ENCODE peak calls at places on chromosomes 5 and 9, in five cellular contexts. One of them, this sample, is unnamed.

GRCh38 chr9:121947683-121948300 is 145.3 kb downstream of the TTLL11 start:
- DNase-seq in WERI-Rb-1: no peak
- DNase-seq in GM12865: no peak
- DNase-seq in mammary epithelial cell: no peak
- DNase-seq in fibroblast of lung: no peak
- DNase-seq in this sample: no peak

GRCh38 chr5:69331528-69332445 is 814 bp downstream of the CCDC125 start:
- DNase-seq in fibroblast of lung: no peak
- DNase-seq in GM12865: peak; percentile 24
- DNase-seq in mammary epithelial cell: no peak
- DNase-seq in WERI-Rb-1: no peak
- DNase-seq in this sample: no peak

GRCh38 chr5:104421431-104421830 is 858.8 kb upstream of the NUDT12 start:
- DNase-seq in mammary epithelial cell: no peak
- DNase-seq in fibroblast of lung: no peak
- DNase-seq in GM12865: no peak
- DNase-seq in WERI-Rb-1: no peak
- DNase-seq in this sample: no peak

GRCh38 chr9:34332370-34332964 is 3.1 kb downstream of the NUDT2 start:
- DNase-seq in WERI-Rb-1: peak; percentile 17
- DNase-seq in fibroblast of lung: peak; percentile 39
- DNase-seq in GM12865: peak; percentile 39
- DNase-seq in mammary epithelial cell: peak; percentile 54
- DNase-seq in this sample: peak; percentile 62

GRCh38 chr9:113622600-113623400 is 159.3 kb downstream of the RGS3 start:
- DNase-seq in WERI-Rb-1: no peak
- DNase-seq in fibroblast of lung: peak; percentile 96
- DNase-seq in GM12865: peak; percentile 18
- DNase-seq in mammary epithelial cell: peak; percentile 90
- DNase-seq in this sample: peak; percentile 89

GRCh38 chr5:30539004-30539634 is 654.4 kb upstream of the CDH6 start:
- DNase-seq in fibroblast of lung: peak; percentile 73
- DNase-seq in GM12865: no peak
- DNase-seq in WERI-Rb-1: no peak
- DNase-seq in mammary epithelial cell: peak; percentile 3
- DNase-seq in this sample: no peak

GRCh38 chr5:122942164-122942914 is 94.2 kb downstream of the PPIC start:
- DNase-seq in WERI-Rb-1: peak; percentile 78
- DNase-seq in mammary epithelial cell: peak; percentile 10
- DNase-seq in fibroblast of lung: peak; percentile 72
- DNase-seq in GM12865: no peak
- DNase-seq in this sample: peak; percentile 11

GRCh38 chr9:129567842-129568559 is 52.9 kb downstream of the C9orf50 start:
- DNase-seq in GM12865: no peak
- DNase-seq in WERI-Rb-1: no peak
- DNase-seq in fibroblast of lung: peak; percentile 79
- DNase-seq in mammary epithelial cell: no peak
- DNase-seq in this sample: peak; percentile 87

GRCh38 chr9:121725008-121725795 is 73.8 kb downstream of the DAB2IP start:
- DNase-seq in fibroblast of lung: peak; percentile 99
- DNase-seq in GM12865: no peak
- DNase-seq in WERI-Rb-1: no peak
- DNase-seq in mammary epithelial cell: peak; percentile 79
- DNase-seq in this sample: peak; percentile 99

GRCh38 chr5:76682395-76682794 is 33.5 kb upstream of the F2R start:
- DNase-seq in fibroblast of lung: no peak
- DNase-seq in mammary epithelial cell: no peak
- DNase-seq in GM12865: no peak
- DNase-seq in WERI-Rb-1: no peak
- DNase-seq in this sample: peak; percentile 57

GRCh38 chr9:108333406-108334031 is 522.3 kb downstream of the ACTL7B start:
- DNase-seq in mammary epithelial cell: no peak
- DNase-seq in WERI-Rb-1: no peak
- DNase-seq in fibroblast of lung: no peak
- DNase-seq in GM12865: no peak
- DNase-seq in this sample: no peak

GRCh38 chr5:8825161-8825757 is 720.6 kb downstream of the SEMA5A start:
- DNase-seq in mammary epithelial cell: no peak
- DNase-seq in GM12865: no peak
- DNase-seq in WERI-Rb-1: no peak
- DNase-seq in fibroblast of lung: peak; percentile 31
- DNase-seq in this sample: peak; percentile 45

GRCh38 chr9:96327694-96328352 is 25.8 kb upstream of the HSD17B3 start:
- DNase-seq in fibroblast of lung: peak; percentile 39
- DNase-seq in GM12865: peak; percentile 52
- DNase-seq in mammary epithelial cell: peak; percentile 38
- DNase-seq in WERI-Rb-1: peak; percentile 46
- DNase-seq in this sample: peak; percentile 68

GRCh38 chr5:172523146-172523745 is 68.9 kb upstream of the SH3PXD2B start:
- DNase-seq in mammary epithelial cell: no peak
- DNase-seq in fibroblast of lung: no peak
- DNase-seq in GM12865: no peak
- DNase-seq in WERI-Rb-1: no peak
- DNase-seq in this sample: no peak

GRCh38 chr5:81866994-81867393 is 104.8 kb upstream of the ATG10 start:
- DNase-seq in GM12865: no peak
- DNase-seq in fibroblast of lung: no peak
- DNase-seq in WERI-Rb-1: no peak
- DNase-seq in mammary epithelial cell: no peak
- DNase-seq in this sample: no peak

GRCh38 chr5:180825768-180826525 is 23.3 kb upstream of the MGAT1 start:
- DNase-seq in mammary epithelial cell: peak; percentile 96
- DNase-seq in GM12865: no peak
- DNase-seq in WERI-Rb-1: no peak
- DNase-seq in fibroblast of lung: peak; percentile 77
- DNase-seq in this sample: peak; percentile 81

GRCh38 chr5:1493413-1493812 is 30.3 kb downstream of the LPCAT1 start:
- DNase-seq in GM12865: peak; percentile 71
- DNase-seq in fibroblast of lung: no peak
- DNase-seq in mammary epithelial cell: no peak
- DNase-seq in WERI-Rb-1: no peak
- DNase-seq in this sample: no peak

GRCh38 chr5:1492757-1493156 is 31.0 kb downstream of the LPCAT1 start:
- DNase-seq in GM12865: peak; percentile 63
- DNase-seq in WERI-Rb-1: no peak
- DNase-seq in mammary epithelial cell: no peak
- DNase-seq in fibroblast of lung: no peak
- DNase-seq in this sample: no peak

GRCh38 chr5:1495525-1495897 is 28.2 kb downstream of the LPCAT1 start:
- DNase-seq in mammary epithelial cell: no peak
- DNase-seq in GM12865: peak; percentile 78
- DNase-seq in fibroblast of lung: no peak
- DNase-seq in WERI-Rb-1: no peak
- DNase-seq in this sample: peak; percentile 14

GRCh38 chr5:1493941-1494340 is 29.8 kb downstream of the LPCAT1 start:
- DNase-seq in fibroblast of lung: no peak
- DNase-seq in mammary epithelial cell: no peak
- DNase-seq in WERI-Rb-1: no peak
- DNase-seq in GM12865: no peak
- DNase-seq in this sample: no peak

GRCh38 chr5:1494780-1495524 is 28.8 kb downstream of the LPCAT1 start:
- DNase-seq in WERI-Rb-1: no peak
- DNase-seq in mammary epithelial cell: no peak
- DNase-seq in GM12865: peak; percentile 97
- DNase-seq in fibroblast of lung: no peak
- DNase-seq in this sample: no peak
- TF ChIP-seq CTCF in WERI-Rb-1: no peak
- TF ChIP-seq CTCF in mammary epithelial cell: no peak
- TF ChIP-seq CTCF in GM12865: peak; percentile 29
- TF ChIP-seq CTCF in fibroblast of lung: no peak
- TF ChIP-seq CTCF in this sample: no peak

GRCh38 chr9:26786571-26786970 is 106.0 kb downstream of the CAAP1 start:
- DNase-seq in fibroblast of lung: no peak
- DNase-seq in GM12865: no peak
- DNase-seq in mammary epithelial cell: no peak
- DNase-seq in WERI-Rb-1: peak; percentile 13
- DNase-seq in this sample: no peak
- H3K4me3 ChIP-seq in fibroblast of lung: no peak overlapping the region
- H3K4me3 ChIP-seq in GM12865: no peak overlapping the region
- H3K4me3 ChIP-seq in mammary epithelial cell: no peak overlapping the region
- H3K4me3 ChIP-seq in WERI-Rb-1: no peak overlapping the region
- H3K4me3 ChIP-seq in this sample: no peak overlapping the region

GRCh38 chr9:123002754-123003153 is 30.7 kb upstream of the GPR21 start:
- DNase-seq in fibroblast of lung: peak; percentile 42
- DNase-seq in mammary epithelial cell: no peak
- DNase-seq in GM12865: no peak
- DNase-seq in WERI-Rb-1: no peak
- DNase-seq in this sample: no peak
- TF ChIP-seq CTCF in fibroblast of lung: no peak
- TF ChIP-seq CTCF in mammary epithelial cell: no peak
- TF ChIP-seq CTCF in GM12865: no peak
- TF ChIP-seq CTCF in WERI-Rb-1: no peak
- TF ChIP-seq CTCF in this sample: no peak

GRCh38 chr9:134456740-134457315 is 130.6 kb downstream of the RXRA start:
- DNase-seq in WERI-Rb-1: no peak
- DNase-seq in mammary epithelial cell: no peak
- DNase-seq in GM12865: no peak
- DNase-seq in fibroblast of lung: no peak
- DNase-seq in this sample: no peak
- H3K4me3 ChIP-seq in WERI-Rb-1: no peak overlapping the region
- H3K4me3 ChIP-seq in mammary epithelial cell: no peak overlapping the region
- H3K4me3 ChIP-seq in GM12865: no peak overlapping the region
- H3K4me3 ChIP-seq in fibroblast of lung: no peak overlapping the region
- H3K4me3 ChIP-seq in this sample: no peak overlapping the region

DNA sequence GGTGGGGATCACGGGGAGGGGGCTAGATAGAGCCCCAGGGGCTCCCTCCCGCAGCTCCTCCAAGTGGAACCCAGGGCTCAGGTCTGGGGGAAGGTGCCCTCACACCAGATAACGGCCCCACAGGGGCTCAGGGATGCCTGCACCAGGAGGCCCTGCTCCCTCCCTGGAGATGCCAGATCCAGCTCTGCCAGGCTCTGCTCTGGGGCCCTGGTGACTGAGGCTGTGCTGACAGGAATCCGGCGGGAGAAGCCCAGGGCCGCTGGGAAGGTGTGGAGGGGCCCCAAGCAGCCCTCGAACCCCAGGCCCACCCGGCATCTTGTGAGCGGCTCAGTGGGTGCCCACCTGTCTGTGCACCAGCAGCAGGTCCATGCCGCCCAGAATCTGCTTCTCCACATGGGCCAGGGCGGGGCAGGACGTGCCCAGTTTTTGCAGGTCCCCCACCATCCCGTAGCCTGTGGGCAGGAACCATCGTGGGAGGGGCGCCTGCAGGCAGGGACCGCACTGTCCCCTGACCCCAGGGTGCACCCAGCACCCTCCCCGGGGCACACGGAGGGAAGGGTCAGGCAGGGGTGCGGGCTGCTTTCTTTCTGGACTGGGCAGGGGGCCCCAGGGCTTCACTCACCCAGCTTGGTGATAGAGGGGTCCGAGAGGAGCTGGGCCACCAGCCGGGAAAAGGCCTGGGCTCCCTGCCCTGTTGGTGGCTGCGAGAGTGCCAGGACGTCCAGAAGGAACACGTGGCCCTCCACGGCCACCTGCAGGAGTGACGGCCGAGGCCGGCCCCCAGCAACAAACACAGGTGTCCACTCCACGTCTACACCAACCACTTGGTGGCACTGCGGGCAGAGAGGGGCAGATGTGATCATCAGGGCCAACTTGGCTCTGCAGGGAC is 48.9 kb upstream of the NRARP start:
- DNase-seq in GM12865: no peak
- DNase-seq in WERI-Rb-1: no peak
- DNase-seq in fibroblast of lung: no peak
- DNase-seq in mammary epithelial cell: no peak
- DNase-seq in this sample: no peak
- TF ChIP-seq CTCF in GM12865: no peak
- TF ChIP-seq CTCF in WERI-Rb-1: peak; percentile 3
- TF ChIP-seq CTCF in fibroblast of lung: no peak
- TF ChIP-seq CTCF in mammary epithelial cell: no peak
- TF ChIP-seq CTCF in this sample: no peak

GRCh38 chr5:133610489-133611356 is 1.6 kb downstream of the FSTL4 start:
- DNase-seq in mammary epithelial cell: peak; percentile 47
- DNase-seq in GM12865: peak; percentile 36
- DNase-seq in WERI-Rb-1: peak; percentile 77
- DNase-seq in fibroblast of lung: peak; percentile 47
- DNase-seq in this sample: peak; percentile 13

GRCh38 chr5:133613743-133614142 is 1.4 kb upstream of the FSTL4 start:
- DNase-seq in mammary epithelial cell: no peak
- DNase-seq in fibroblast of lung: no peak
- DNase-seq in GM12865: no peak
- DNase-seq in WERI-Rb-1: no peak
- DNase-seq in this sample: no peak

GRCh38 chr5:133612021-133612860 is at the start of gene FSTL4:
- DNase-seq in fibroblast of lung: no peak
- DNase-seq in WERI-Rb-1: peak; percentile 77
- DNase-seq in mammary epithelial cell: peak; percentile 9
- DNase-seq in GM12865: peak; percentile 11
- DNase-seq in this sample: no peak

GRCh38 chr5:133613184-133613583 is 843 bp upstream of the FSTL4 start:
- DNase-seq in GM12865: no peak
- DNase-seq in fibroblast of lung: no peak
- DNase-seq in mammary epithelial cell: no peak
- DNase-seq in WERI-Rb-1: no peak
- DNase-seq in this sample: no peak

GRCh38 chr5:133611357-133612020 is 852 bp downstream of the FSTL4 start:
- DNase-seq in fibroblast of lung: no peak
- DNase-seq in WERI-Rb-1: peak; percentile 46
- DNase-seq in GM12865: no peak
- DNase-seq in mammary epithelial cell: no peak
- DNase-seq in this sample: no peak
- H3K4me3 ChIP-seq in fibroblast of lung: no peak overlapping the region
- H3K4me3 ChIP-seq in WERI-Rb-1: peak overlapping the region; percentile 50
- H3K4me3 ChIP-seq in GM12865: no peak overlapping the region
- H3K4me3 ChIP-seq in mammary epithelial cell: no peak overlapping the region
- H3K4me3 ChIP-seq in this sample: no peak overlapping the region

GRCh38 chr5:53113947-53114346 is 4.4 kb upstream of the MOCS2 start:
- DNase-seq in WERI-Rb-1: no peak
- DNase-seq in mammary epithelial cell: no peak
- DNase-seq in GM12865: no peak
- DNase-seq in fibroblast of lung: no peak
- DNase-seq in this sample: no peak

GRCh38 chr5:53111139-53111538 is 1.6 kb upstream of the MOCS2 start:
- DNase-seq in WERI-Rb-1: no peak
- DNase-seq in mammary epithelial cell: no peak
- DNase-seq in fibroblast of lung: no peak
- DNase-seq in GM12865: no peak
- DNase-seq in this sample: no peak

GRCh38 chr5:53116597-53116996 is 7.0 kb upstream of the MOCS2 start:
- DNase-seq in GM12865: no peak
- DNase-seq in fibroblast of lung: no peak
- DNase-seq in WERI-Rb-1: no peak
- DNase-seq in mammary epithelial cell: no peak
- DNase-seq in this sample: no peak

GRCh38 chr5:53112909-53113308 is 3.4 kb upstream of the MOCS2 start:
- DNase-seq in mammary epithelial cell: no peak
- DNase-seq in fibroblast of lung: no peak
- DNase-seq in WERI-Rb-1: no peak
- DNase-seq in GM12865: no peak
- DNase-seq in this sample: no peak

GRCh38 chr5:53114988-53115387 is 5.4 kb upstream of the MOCS2 start:
- DNase-seq in mammary epithelial cell: peak; percentile 23
- DNase-seq in GM12865: no peak
- DNase-seq in WERI-Rb-1: no peak
- DNase-seq in fibroblast of lung: no peak
- DNase-seq in this sample: peak; percentile 46
- TF ChIP-seq CTCF in mammary epithelial cell: peak; percentile 38
- TF ChIP-seq CTCF in GM12865: no peak
- TF ChIP-seq CTCF in WERI-Rb-1: peak; percentile 7
- TF ChIP-seq CTCF in fibroblast of lung: peak; percentile 45
- TF ChIP-seq CTCF in this sample: peak; percentile 42

This sample was measured in fibroblast of mammary gland.